ENCODE peak calls at places on chromosomes 3 and 15, in ten cellular contexts. K is activated CD4-positive, alpha-beta T cell treated with anti-CD3 and anti-CD28 coated beads for 24 hours; P is kidney tubule cell; V is iris pigment epithelial cell; E is PC-3; Z is kidney; W is tibial nerve; L is choroid plexus epithelial cell; T is H7; O is hepatocyte. R is an unnamed sample.
A peak's percentile ranks its signal among the peaks of the same experiment; 100 is the strongest.

GRCh38 chr3:122572940-122573412 is 4.5 kb upstream of the PARP15 start:
- DNase-seq in Z (no peak), E (peak; percentile 98), V (peak; percentile 50), P (peak; percentile 65), L (peak; percentile 67), W (no peak), T (no peak), K (no peak), O (peak; percentile 23), R (peak; percentile 85)

GRCh38 chr15:57591822-57592367 is at the start of gene MYZAP:
- DNase-seq in K (peak; percentile 27), E (peak; percentile 59), V (peak; percentile 26), L (peak; percentile 20), Z (peak; percentile 83), W (no peak), O (peak; percentile 81), T (peak; percentile 95), P (peak; percentile 19), R (no peak)

GRCh38 chr3:186427627-186428026 is 65.6 kb upstream of the DGKG start:
- DNase-seq in E (no peak), O (peak; percentile 37), V (peak; percentile 12), K (no peak), P (no peak), Z (no peak), W (no peak), L (peak; percentile 64), T (no peak), R (no peak)

GRCh38 chr3:104133004-104133403 is 1233.7 kb upstream of the ALCAM start:
- DNase-seq in E (no peak), T (no peak), O (no peak), L (no peak), P (no peak), Z (no peak), K (no peak), V (peak; percentile 1), W (no peak), R (peak; percentile 34)

GRCh38 chr3:130760922-130761321 is 14.3 kb upstream of the PIK3R4 start:
- DNase-seq in L (no peak), P (peak; percentile 33), T (no peak), W (no peak), Z (no peak), O (no peak), V (no peak), K (no peak), E (peak; percentile 86), R (no peak)

GRCh38 chr15:59338414-59338813 is 34.3 kb downstream of the MYO1E start:
- DNase-seq in V (no peak), Z (no peak), L (no peak), T (no peak), W (no peak), P (no peak), K (no peak), O (no peak), E (no peak), R (no peak)

GRCh38 chr3:73964818-73965217 is 340.1 kb upstream of the PDZRN3 start:
- DNase-seq in Z (no peak), L (no peak), W (no peak), K (no peak), V (no peak), O (no peak), T (no peak), P (no peak), E (no peak), R (no peak)

GRCh38 chr3:42257007-42257406 is 9.0 kb downstream of the CCK start:
- DNase-seq in O (no peak), E (no peak), L (no peak), T (no peak), Z (no peak), W (no peak), V (no peak), K (no peak), P (peak; percentile 31), R (no peak)

GRCh38 chr3:110006913-110007312 is 669.6 kb upstream of the DPPA4 start:
- DNase-seq in W (no peak), T (no peak), K (no peak), V (no peak), E (no peak), P (no peak), O (no peak), L (no peak), Z (no peak), R (no peak)

GRCh38 chr15:58036579-58036978 is 28.9 kb downstream of the ALDH1A2 start:
- DNase-seq in K (no peak), O (no peak), Z (no peak), T (no peak), V (no peak), L (no peak), W (no peak), E (no peak), P (no peak), R (no peak)

GRCh38 chr3:185176756-185177359 is 24.0 kb upstream of the C3orf70 start:
- DNase-seq in W (peak; percentile 21), V (peak; percentile 34), P (peak; percentile 44), Z (no peak), O (peak; percentile 47), K (peak; percentile 19), E (peak; percentile 70), T (peak; percentile 37), L (peak; percentile 63), R (peak; percentile 25)

GRCh38 chr15:87733005-87733404 is 523.5 kb downstream of the NTRK3 start:
- DNase-seq in K (no peak), L (peak; percentile 53), O (peak; percentile 45), W (no peak), Z (no peak), E (no peak), V (peak; percentile 34), T (no peak), P (peak; percentile 74), R (no peak)

GRCh38 chr15:37682304-37682703 is 252.1 kb upstream of the TMCO5A start:
- DNase-seq in W (no peak), V (peak; percentile 19), P (peak; percentile 16), K (no peak), O (no peak), T (peak; percentile 7), Z (no peak), L (peak; percentile 62), E (peak; percentile 58), R (no peak)

GRCh38 chr15:25504307-25504706 is 65.5 kb upstream of the UBE3A start:
- DNase-seq in O (no peak), T (no peak), K (no peak), P (peak; percentile 9), Z (no peak), V (peak; percentile 63), W (no peak), L (peak; percentile 4), E (peak; percentile 55), R (peak; percentile 96)

GRCh38 chr15:79339588-79340314 is 28.8 kb downstream of the TMED3 start:
- DNase-seq in L (peak; percentile 76), P (peak; percentile 43), K (no peak), T (no peak), E (peak; percentile 66), Z (no peak), V (peak; percentile 55), W (no peak), O (peak; percentile 68), R (peak; percentile 33)

GRCh38 chr3:119700269-119700919 is 2.4 kb upstream of the CFAP91 start:
- DNase-seq in Z (no peak), K (no peak), P (peak; percentile 91), E (peak; percentile 45), V (peak; percentile 41), W (no peak), O (peak; percentile 25), T (no peak), L (peak; percentile 39), R (peak; percentile 90)

GRCh38 chr3:179555604-179556003 is 7.1 kb upstream of the ACTL6A start:
- DNase-seq in V (no peak), L (no peak), K (no peak), W (no peak), Z (no peak), P (no peak), E (no peak), T (no peak), O (no peak), R (no peak)

GRCh38 chr3:139441656-139442055 is 34.7 kb downstream of the RBP2 start:
- DNase-seq in L (no peak), E (no peak), T (no peak), W (no peak), K (no peak), V (no peak), O (no peak), Z (no peak), P (no peak), R (no peak)

GRCh38 chr15:73897441-73898261 is 24.3 kb downstream of the TBC1D21 start:
- DNase-seq in L (peak; percentile 88), P (peak; percentile 96), W (no peak), Z (peak; percentile 71), T (peak; percentile 97), E (peak; percentile 90), O (peak; percentile 67), K (peak; percentile 49), V (peak; percentile 90), R (peak; percentile 56)